ENCODE peak calls at places on chromosomes 4 and X, in four cellular contexts. One of them, this sample, is unnamed.

GRCh38 chrX:50648151-50648550 is 165.8 kb downstream of the SHROOM4 start:
- DNase-seq in OCI-M1: no peak
- DNase-seq in SK-N-DZ: no peak
- DNase-seq in A549: no peak
- DNase-seq in this sample: no peak

GRCh38 chrX:120309873-120310730 is 1.2 kb downstream of the TMEM255A start:
- DNase-seq in OCI-M1: peak
- DNase-seq in SK-N-DZ: no peak
- DNase-seq in A549: peak
- DNase-seq in this sample: peak

GRCh38 chrX:77779695-77780094 is 6.3 kb downstream of the ATRX start:
- DNase-seq in SK-N-DZ: no peak
- DNase-seq in A549: no peak
- DNase-seq in OCI-M1: no peak
- DNase-seq in this sample: no peak

GRCh38 chr4:55670695-55671094 is 34.6 kb upstream of the NMU start:
- DNase-seq in SK-N-DZ: no peak
- DNase-seq in OCI-M1: peak
- DNase-seq in A549: no peak
- DNase-seq in this sample: no peak

GRCh38 chr4:121790976-121791375 is 10.1 kb upstream of the EXOSC9 start:
- DNase-seq in SK-N-DZ: no peak
- DNase-seq in OCI-M1: peak
- DNase-seq in A549: no peak
- DNase-seq in this sample: no peak

GRCh38 chrX:24204331-24204730 is 54.8 kb downstream of the ZFX start:
- DNase-seq in A549: no peak
- DNase-seq in SK-N-DZ: no peak
- DNase-seq in OCI-M1: no peak
- DNase-seq in this sample: no peak

GRCh38 chr4:104571341-104571740 is 76.6 kb upstream of the CXXC4 start:
- DNase-seq in A549: peak
- DNase-seq in SK-N-DZ: peak
- DNase-seq in OCI-M1: no peak
- DNase-seq in this sample: no peak

GRCh38 chr4:96913437-96914075 is 1073.7 kb downstream of the PDHA2 start:
- DNase-seq in OCI-M1: peak
- DNase-seq in SK-N-DZ: peak
- DNase-seq in A549: no peak
- DNase-seq in this sample: peak

GRCh38 chr4:73718375-73719373 is 21.7 kb upstream of the CXCL8 start:
- DNase-seq in SK-N-DZ: no peak
- DNase-seq in A549: no peak
- DNase-seq in OCI-M1: peak
- DNase-seq in this sample: no peak

This sample was measured in NCI-H82.